ENCODE peak calls at places on chromosome 1, in five cellular contexts. One of them, this sample, is unnamed.

GRCh38 chr1:183932412-183932811 is 105.1 kb downstream of the COLGALT2 start:
- DNase-seq in kidney epithelial cell: no peak
- DNase-seq in heart right ventricle: peak; percentile 85
- DNase-seq in uterus: peak; percentile 91
- DNase-seq in psoas muscle: peak; percentile 86
- DNase-seq in this sample: peak; percentile 93

GRCh38 chr1:116457944-116458343 is 84.9 kb downstream of the ATP1A1 start:
- DNase-seq in kidney epithelial cell: no peak
- DNase-seq in heart right ventricle: peak; percentile 29
- DNase-seq in uterus: no peak
- DNase-seq in psoas muscle: peak; percentile 59
- DNase-seq in this sample: no peak

GRCh38 chr1:85473390-85473789 is 8.4 kb upstream of the DDAH1 start:
- DNase-seq in kidney epithelial cell: no peak
- DNase-seq in heart right ventricle: no peak
- DNase-seq in uterus: no peak
- DNase-seq in psoas muscle: no peak
- DNase-seq in this sample: peak; percentile 78

GRCh38 chr1:165381745-165382530 is 25.4 kb upstream of the LMX1A start:
- DNase-seq in kidney epithelial cell: no peak
- DNase-seq in heart right ventricle: no peak
- DNase-seq in uterus: no peak
- DNase-seq in psoas muscle: no peak
- DNase-seq in this sample: no peak

GRCh38 chr1:214208525-214208924 is 72.4 kb upstream of the SMYD2 start:
- DNase-seq in kidney epithelial cell: no peak
- DNase-seq in heart right ventricle: no peak
- DNase-seq in uterus: no peak
- DNase-seq in psoas muscle: no peak
- DNase-seq in this sample: no peak

GRCh38 chr1:160618763-160619274 is 28.0 kb downstream of the SLAMF1 start:
- DNase-seq in kidney epithelial cell: no peak
- DNase-seq in heart right ventricle: no peak
- DNase-seq in uterus: no peak
- DNase-seq in psoas muscle: no peak
- DNase-seq in this sample: no peak

GRCh38 chr1:4512622-4513021 is 141.8 kb upstream of the AJAP1 start:
- DNase-seq in kidney epithelial cell: no peak
- DNase-seq in heart right ventricle: no peak
- DNase-seq in uterus: peak; percentile 68
- DNase-seq in psoas muscle: peak; percentile 27
- DNase-seq in this sample: no peak

GRCh38 chr1:204323887-204324286 is 35.8 kb downstream of the PLEKHA6 start:
- DNase-seq in kidney epithelial cell: peak; percentile 71
- DNase-seq in heart right ventricle: no peak
- DNase-seq in uterus: no peak
- DNase-seq in psoas muscle: no peak
- DNase-seq in this sample: peak; percentile 89

GRCh38 chr1:201335174-201335870 is 42.2 kb downstream of the TNNT2 start:
- DNase-seq in kidney epithelial cell: no peak
- DNase-seq in heart right ventricle: no peak
- DNase-seq in uterus: no peak
- DNase-seq in psoas muscle: no peak
- DNase-seq in this sample: no peak

GRCh38 chr1:156664949-156665411 is 12.2 kb downstream of the NES start:
- DNase-seq in kidney epithelial cell: no peak
- DNase-seq in heart right ventricle: peak; percentile 80
- DNase-seq in uterus: peak; percentile 42
- DNase-seq in psoas muscle: peak; percentile 61
- DNase-seq in this sample: peak; percentile 41

GRCh38 chr1:101915597-101915996 is 81.1 kb downstream of the OLFM3 start:
- DNase-seq in kidney epithelial cell: no peak
- DNase-seq in heart right ventricle: no peak
- DNase-seq in uterus: no peak
- DNase-seq in psoas muscle: no peak
- DNase-seq in this sample: no peak

GRCh38 chr1:54229281-54229891 is 29.4 kb downstream of the MRPL37 start:
- DNase-seq in kidney epithelial cell: peak; percentile 38
- DNase-seq in heart right ventricle: no peak
- DNase-seq in uterus: peak; percentile 67
- DNase-seq in psoas muscle: peak; percentile 41
- DNase-seq in this sample: peak; percentile 47

GRCh38 chr1:207838156-207839082 is 72.5 kb downstream of the CD34 start:
- DNase-seq in kidney epithelial cell: no peak
- DNase-seq in heart right ventricle: peak; percentile 76
- DNase-seq in uterus: peak; percentile 80
- DNase-seq in psoas muscle: peak; percentile 63
- DNase-seq in this sample: no peak

GRCh38 chr1:113993072-113993471 is 13.8 kb downstream of the OLFML3 start:
- DNase-seq in kidney epithelial cell: no peak
- DNase-seq in heart right ventricle: no peak
- DNase-seq in uterus: no peak
- DNase-seq in psoas muscle: no peak
- DNase-seq in this sample: no peak

GRCh38 chr1:230822092-230822581 is 46.2 kb downstream of the C1orf198 start:
- DNase-seq in kidney epithelial cell: no peak
- DNase-seq in heart right ventricle: peak; percentile 36
- DNase-seq in uterus: peak; percentile 57
- DNase-seq in psoas muscle: peak; percentile 69
- DNase-seq in this sample: peak; percentile 79

GRCh38 chr1:174160603-174161002 is 1.3 kb downstream of the RABGAP1L start:
- DNase-seq in kidney epithelial cell: no peak
- DNase-seq in heart right ventricle: no peak
- DNase-seq in uterus: no peak
- DNase-seq in psoas muscle: no peak
- DNase-seq in this sample: no peak
- H3K4me3 ChIP-seq in kidney epithelial cell: peak overlapping the region; percentile 94
- H3K4me3 ChIP-seq in heart right ventricle: peak overlapping the region; percentile 99
- H3K4me3 ChIP-seq in uterus: no peak overlapping the region
- H3K4me3 ChIP-seq in psoas muscle: peak overlapping the region; percentile 80
- H3K4me3 ChIP-seq in this sample: peak overlapping the region; percentile 90

DNA sequence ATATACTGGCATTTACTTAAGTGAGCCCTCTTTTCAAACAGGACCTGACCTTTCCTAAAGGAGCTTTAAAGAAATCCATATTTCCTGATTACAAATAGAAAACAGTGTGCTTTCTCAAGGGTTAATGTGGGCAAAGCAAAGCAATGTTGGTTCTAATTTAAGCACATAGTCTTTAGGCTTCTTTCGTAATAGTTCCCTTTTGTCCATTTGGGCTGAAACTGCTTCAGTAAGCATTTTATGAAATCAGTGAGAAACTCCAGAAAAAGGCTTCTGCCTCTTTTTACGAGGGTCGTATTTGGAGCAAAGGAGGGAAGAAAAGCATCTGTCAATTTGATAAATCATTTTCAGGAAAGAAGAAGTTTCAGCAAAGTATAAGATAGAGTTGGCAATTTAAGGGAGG is 331.2 kb downstream of the KIF26B start:
- DNase-seq in kidney epithelial cell: no peak
- DNase-seq in heart right ventricle: no peak
- DNase-seq in uterus: no peak
- DNase-seq in psoas muscle: no peak
- DNase-seq in this sample: no peak
- TF ChIP-seq CTCF in kidney epithelial cell: no peak
- TF ChIP-seq CTCF in heart right ventricle: no peak
- TF ChIP-seq CTCF in uterus: no peak
- TF ChIP-seq CTCF in psoas muscle: no peak
- TF ChIP-seq CTCF in this sample: no peak

DNA sequence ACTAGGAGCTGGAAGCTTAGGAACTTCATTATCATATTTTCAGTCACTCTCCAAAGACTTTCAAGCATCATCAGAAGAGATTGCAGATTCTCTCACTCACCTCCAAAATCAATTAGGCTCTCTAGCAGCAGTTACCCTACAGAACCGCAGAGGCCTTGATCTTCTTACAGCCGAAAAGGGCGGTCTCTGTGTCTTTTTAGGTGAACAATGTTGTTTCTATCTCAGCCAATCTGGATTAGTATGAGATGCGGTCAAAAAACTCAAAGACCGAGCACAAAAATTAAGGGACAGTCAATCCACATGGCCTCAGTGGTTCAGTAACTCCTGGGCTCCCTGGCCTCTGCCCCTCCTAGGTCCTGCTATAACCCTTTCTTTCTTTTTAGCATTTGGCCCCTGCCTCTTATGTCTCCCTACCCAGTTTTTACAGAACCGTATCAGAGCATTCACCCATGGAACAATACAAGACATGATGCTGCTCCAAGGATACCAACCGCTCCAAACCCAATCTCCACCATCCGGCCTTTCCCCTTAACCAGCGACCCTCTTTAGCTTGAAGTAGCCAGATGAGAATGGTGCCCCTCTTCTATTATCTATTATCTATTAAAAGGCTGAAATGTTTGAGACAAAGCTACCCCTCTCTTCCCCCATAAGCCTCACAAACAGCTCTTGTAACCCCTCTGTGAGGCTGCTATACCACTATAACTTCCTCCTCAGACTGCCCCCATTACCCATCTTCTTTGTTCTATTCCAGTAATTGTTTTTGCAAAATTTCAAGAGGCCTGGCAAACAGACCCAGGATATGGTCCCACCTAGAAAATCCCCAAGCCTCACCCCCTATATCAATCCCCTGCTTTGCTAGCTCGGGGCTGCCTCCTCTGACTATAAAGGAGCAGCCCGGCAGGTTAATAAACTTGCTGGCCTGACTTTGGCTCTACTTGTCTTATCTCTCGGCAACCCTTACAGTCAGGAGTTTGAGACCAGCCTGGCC is 18.7 kb upstream of the CA6 start:
- DNase-seq in kidney epithelial cell: no peak
- DNase-seq in heart right ventricle: no peak
- DNase-seq in uterus: no peak
- DNase-seq in psoas muscle: no peak
- DNase-seq in this sample: no peak
- H3K4me3 ChIP-seq in kidney epithelial cell: no peak overlapping the region
- H3K4me3 ChIP-seq in heart right ventricle: no peak overlapping the region
- H3K4me3 ChIP-seq in uterus: no peak overlapping the region
- H3K4me3 ChIP-seq in psoas muscle: no peak overlapping the region
- H3K4me3 ChIP-seq in this sample: no peak overlapping the region

GRCh38 chr1:212514782-212515181 is 82.1 kb downstream of the NENF start:
- DNase-seq in kidney epithelial cell: no peak
- DNase-seq in heart right ventricle: peak; percentile 15
- DNase-seq in uterus: no peak
- DNase-seq in psoas muscle: peak; percentile 20
- DNase-seq in this sample: peak; percentile 36

GRCh38 chr1:212512731-212513559 is 80.2 kb downstream of the NENF start:
- DNase-seq in kidney epithelial cell: no peak
- DNase-seq in heart right ventricle: no peak
- DNase-seq in uterus: no peak
- DNase-seq in psoas muscle: no peak
- DNase-seq in this sample: no peak

GRCh38 chr1:212513586-212513985 is 80.9 kb downstream of the NENF start:
- DNase-seq in kidney epithelial cell: no peak
- DNase-seq in heart right ventricle: no peak
- DNase-seq in uterus: no peak
- DNase-seq in psoas muscle: no peak
- DNase-seq in this sample: no peak

GRCh38 chr1:212515329-212515760 is 82.6 kb downstream of the NENF start:
- DNase-seq in kidney epithelial cell: no peak
- DNase-seq in heart right ventricle: no peak
- DNase-seq in uterus: no peak
- DNase-seq in psoas muscle: no peak
- DNase-seq in this sample: no peak

DNA sequence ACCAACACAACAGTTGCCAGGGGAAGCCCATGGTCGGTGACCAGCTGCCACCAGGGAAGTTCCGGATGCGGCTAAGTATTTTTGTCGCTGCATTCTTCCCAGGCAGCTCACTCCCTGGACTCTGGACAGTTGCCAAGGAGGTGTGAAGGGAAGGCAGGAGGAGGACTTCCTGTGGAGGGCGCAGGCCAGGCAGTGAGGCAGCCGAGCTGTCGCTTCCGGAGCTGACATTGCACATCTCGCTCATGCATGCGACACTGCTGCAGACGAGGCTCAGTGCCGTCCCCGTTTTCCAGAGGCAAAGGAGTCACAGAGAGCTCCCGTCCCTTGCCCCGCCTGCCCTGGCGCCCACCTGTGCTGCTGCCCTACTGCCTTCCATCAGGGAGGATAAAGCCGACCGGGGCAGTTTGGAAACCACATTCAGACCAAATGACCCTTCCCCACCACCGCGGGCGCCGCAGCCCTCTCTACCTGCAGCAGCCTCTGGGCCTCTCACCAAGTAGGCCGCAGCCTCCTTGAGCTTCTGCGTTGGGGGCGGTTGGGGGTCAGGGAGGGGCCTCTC is 81.4 kb downstream of the NENF start:
- DNase-seq in kidney epithelial cell: peak; percentile 71
- DNase-seq in heart right ventricle: peak; percentile 57
- DNase-seq in uterus: no peak
- DNase-seq in psoas muscle: peak; percentile 38
- DNase-seq in this sample: peak; percentile 28
- TF ChIP-seq CTCF in kidney epithelial cell: peak; percentile 14
- TF ChIP-seq CTCF in heart right ventricle: no peak
- TF ChIP-seq CTCF in uterus: no peak
- TF ChIP-seq CTCF in psoas muscle: no peak
- TF ChIP-seq CTCF in this sample: no peak